ENCODE peak calls at places on chromosomes 6 and 20, in six cellular contexts. F is type B pancreatic cell; X is CD4-positive, CD25-positive, alpha-beta regulatory T cell; M is WTC11; D is activated CD4-positive, CD25-positive, alpha-beta regulatory T cell; O is GM12865. R is an unnamed sample.

GRCh38 chr20:58003525-58003924 is 224.9 kb downstream of the ANKRD60 start:
- DNase-seq in O (peak; percentile 6), D (no peak), M (no peak), F (no peak), X (no peak), R (no peak)

GRCh38 chr6:147126618-147127022 is 77.6 kb upstream of the STXBP5 start:
- DNase-seq in X (no peak), O (no peak), D (no peak), F (no peak), M (no peak), R (no peak)

GRCh38 chr6:15184441-15184861 is 61.4 kb upstream of the JARID2 start:
- DNase-seq in D (peak; percentile 2), O (peak; percentile 59), X (no peak), M (no peak), F (no peak), R (no peak)

GRCh38 chr20:31260326-31260932 is 3.0 kb downstream of the DEFB115 start:
- DNase-seq in O (peak; percentile 35), X (no peak), F (no peak), D (no peak), M (no peak), R (no peak)

GRCh38 chr20:43942661-43943285 is 28.1 kb downstream of the TOX2 start:
- DNase-seq in F (no peak), M (no peak), D (no peak), O (peak; percentile 80), X (no peak), R (no peak)

GRCh38 chr6:5645903-5646302 is 360.8 kb downstream of the NRN1 start:
- DNase-seq in F (no peak), M (no peak), D (no peak), X (no peak), O (no peak), R (no peak)

GRCh38 chr20:10119336-10119735 is 84.5 kb downstream of the ANKEF1 start:
- DNase-seq in M (no peak), F (no peak), D (no peak), O (no peak), X (no peak), R (no peak)

GRCh38 chr20:48861444-48861843 is 33.6 kb upstream of the PREX1 start:
- DNase-seq in D (no peak), O (peak; percentile 55), X (no peak), M (no peak), F (no peak), R (no peak)

GRCh38 chr6:125154184-125155135 is 887 bp downstream of the TPD52L1 start:
- DNase-seq in X (no peak), M (peak; percentile 42), F (peak; percentile 68), O (peak; percentile 17), D (no peak), R (peak; percentile 62)

GRCh38 chr6:80489911-80490635 is 383.6 kb downstream of the BCKDHB start:
- DNase-seq in D (no peak), X (no peak), O (peak; percentile 53), M (no peak), F (no peak), R (no peak)

GRCh38 chr6:52312461-52312860 is 27.9 kb upstream of the MCM3 start:
- DNase-seq in M (no peak), D (no peak), O (no peak), X (no peak), F (no peak), R (no peak)

GRCh38 chr20:1569417-1569861 is 11.9 kb upstream of the SIRPD start:
- DNase-seq in D (no peak), O (no peak), F (no peak), X (no peak), M (no peak), R (no peak)

GRCh38 chr6:41371461-41371991 is 36.1 kb downstream of the NCR2 start:
- DNase-seq in D (no peak), O (no peak), F (no peak), X (no peak), M (peak; percentile 65), R (no peak)

GRCh38 chr6:168133186-168133585 is 54.2 kb upstream of the FRMD1 start:
- DNase-seq in F (peak; percentile 71), O (no peak), M (no peak), X (no peak), D (no peak), R (no peak)

GRCh38 chr6:164998297-164998696 is 311.1 kb downstream of the C6orf118 start:
- DNase-seq in X (no peak), D (no peak), F (no peak), O (no peak), M (no peak), R (no peak)

GRCh38 chr6:140774080-140774505 is 1358.6 kb upstream of the GJE1 start:
- DNase-seq in M (no peak), X (no peak), O (peak; percentile 74), D (no peak), F (no peak), R (no peak)

GRCh38 chr20:50285376-50286173 is 94.9 kb downstream of the CEBPB start:
- DNase-seq in M (no peak), D (no peak), F (no peak), O (peak; percentile 80), X (no peak), R (no peak)

GRCh38 chr6:20056350-20056992 is 155.8 kb downstream of the MBOAT1 start:
- DNase-seq in F (no peak), X (no peak), M (no peak), D (no peak), O (peak; percentile 37), R (no peak)

GRCh38 chr6:149922642-149923326 is at the start of gene RAET1G:
- DNase-seq in D (peak; percentile 45), X (peak; percentile 60), M (peak; percentile 92), F (peak; percentile 83), O (peak; percentile 50), R (peak; percentile 86)

R was measured in breast epithelium.